ENCODE peak calls at places on chromosomes 7 and 10, in six cellular contexts. B, G, O, L, C and T are unnamed samples.
A peak's percentile ranks its signal among the peaks of the same experiment; 100 is the strongest.

GRCh38 chr10:21160116-21160515 is 263.0 kb upstream of the NEBL start:
- DNase-seq in G (no peak), O (no peak), B (no peak), L (no peak), C (no peak), T (no peak)

GRCh38 chr10:114520453-114520852 is 116.2 kb upstream of the AFAP1L2 start:
- DNase-seq in O (no peak), L (no peak), C (no peak), B (peak; percentile 80), G (no peak), T (no peak)

GRCh38 chr10:112811741-112812551 is 138.1 kb upstream of the TCF7L2 start:
- DNase-seq in G (no peak), O (no peak), B (peak; percentile 95), C (no peak), L (peak; percentile 67), T (no peak)

GRCh38 chr7:31444196-31444595 is 69.7 kb upstream of the ITPRID1 start:
- DNase-seq in B (no peak), G (no peak), C (no peak), L (no peak), O (no peak), T (no peak)

GRCh38 chr10:97001183-97001991 is 169.3 kb downstream of the LCOR start:
- DNase-seq in O (no peak), C (no peak), G (no peak), B (no peak), L (no peak), T (no peak)

GRCh38 chr7:137343483-137343841 is at the start of gene PTN:
- DNase-seq in C (no peak), G (peak; percentile 58), B (no peak), O (no peak), L (peak; percentile 73), T (no peak)

GRCh38 chr10:68553599-68553998 is 6.5 kb upstream of the TET1 start:
- DNase-seq in L (no peak), C (no peak), B (no peak), O (no peak), G (no peak), T (no peak)

GRCh38 chr10:108187396-108188012 is 1023.0 kb upstream of the SORCS1 start:
- DNase-seq in G (no peak), O (no peak), C (no peak), L (no peak), B (no peak), T (no peak)

GRCh38 chr7:94145602-94146001 is 141.4 kb upstream of the BET1 start:
- DNase-seq in C (no peak), L (no peak), G (no peak), O (no peak), B (no peak), T (no peak)

GRCh38 chr7:126700807-126701604 is 551.7 kb downstream of the GRM8 start:
- DNase-seq in B (peak; percentile 41), O (peak; percentile 83), G (peak; percentile 66), L (no peak), C (peak; percentile 98), T (peak; percentile 91)

GRCh38 chr7:7858559-7858958 is 110.0 kb upstream of the GLCCI1 start:
- DNase-seq in L (no peak), C (no peak), O (no peak), G (no peak), B (no peak), T (no peak)

GRCh38 chr7:155799514-155799913 is 12.7 kb downstream of the SHH start:
- DNase-seq in C (no peak), G (peak; percentile 28), B (no peak), O (no peak), L (no peak), T (no peak)

GRCh38 chr7:148982596-148983219 is 45.6 kb downstream of the PDIA4 start:
- DNase-seq in C (no peak), L (no peak), O (no peak), G (peak; percentile 81), B (no peak), T (no peak)

GRCh38 chr7:105703207-105703930 is 122.1 kb upstream of the EFCAB10 start:
- DNase-seq in B (no peak), L (no peak), O (no peak), C (no peak), G (no peak), T (no peak)

GRCh38 chr10:101133489-101134298 is 2.6 kb downstream of the TLX1 start:
- DNase-seq in L (no peak), O (no peak), G (peak; percentile 50), C (no peak), B (no peak), T (no peak)

GRCh38 chr7:7251742-7252141 is 69.4 kb downstream of the C1GALT1 start:
- DNase-seq in O (no peak), G (no peak), C (peak; percentile 72), L (no peak), B (no peak), T (peak; percentile 34)

GRCh38 chr7:29974286-29974685 is 15.3 kb downstream of the SCRN1 start:
- DNase-seq in O (no peak), L (no peak), C (no peak), B (no peak), G (no peak), T (no peak)

GRCh38 chr7:75971961-75972763 is 22.2 kb downstream of the TMEM120A start:
- DNase-seq in O (no peak), C (no peak), L (no peak), B (no peak), G (peak; percentile 61), T (peak; percentile 97)

GRCh38 chr10:98331888-98332287 is 63.9 kb upstream of the LOXL4 start:
- DNase-seq in C (no peak), G (no peak), L (peak; percentile 59), O (peak; percentile 10), B (peak; percentile 17), T (peak; percentile 42)

GRCh38 chr7:138746073-138746472 is 44.9 kb upstream of the SVOPL start:
- DNase-seq in O (no peak), L (no peak), B (no peak), G (no peak), C (no peak), T (no peak)

GRCh38 chr7:97130417-97131139 is 13.1 kb downstream of the SDHAF3 start:
- DNase-seq in L (no peak), C (no peak), B (no peak), O (peak; percentile 43), G (no peak), T (no peak)

GRCh38 chr7:136142583-136142982 is 165.4 kb upstream of the MTPN start:
- DNase-seq in B (no peak), O (no peak), C (no peak), G (no peak), L (no peak), T (no peak)

DNA sequence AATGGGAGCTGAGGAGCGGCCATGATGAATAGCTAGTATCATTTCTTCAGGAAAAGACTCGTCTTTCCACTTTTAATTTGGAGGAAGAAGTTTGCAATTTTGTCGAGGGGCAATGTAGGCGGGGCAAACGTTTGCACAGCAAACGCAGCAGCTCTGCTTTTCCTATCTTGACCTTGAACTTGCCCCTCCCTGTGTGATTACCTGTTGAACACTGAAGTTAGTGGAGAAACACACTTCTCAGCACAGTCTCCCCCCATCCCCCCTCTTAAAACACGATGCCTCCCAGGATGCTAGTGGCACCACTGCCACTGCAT is 178 bp upstream of the EPDR1 start:
- DNase-seq in C (no peak), G (no peak), L (no peak), B (no peak), O (no peak), T (no peak)
- H3K4me3 ChIP-seq in C (peak overlapping the region; percentile 86), G (peak overlapping the region; percentile 74), L (peak overlapping the region; percentile 69), B (peak overlapping the region; percentile 79), O (no peak overlapping the region), T (peak overlapping the region; percentile 66)

GRCh38 chr7:129466796-129467195 is 32.6 kb downstream of the STRIP2 start:
- DNase-seq in C (no peak), L (no peak), B (no peak), O (no peak), G (no peak), T (no peak)
- H3K27ac ChIP-seq in C (no peak overlapping the region), L (no peak overlapping the region), B (no peak overlapping the region), O (no peak overlapping the region), G (no peak overlapping the region), T (no peak overlapping the region)

GRCh38 chr10:103850572-103850895 is 4.8 kb downstream of the SH3PXD2A start:
- DNase-seq in O (no peak), G (no peak), C (no peak), L (no peak), B (no peak), T (peak; percentile 29)
- TF ChIP-seq GABPA in O (no peak), G (no peak), C (no peak), L (no peak), B (no peak), T (no peak)

GRCh38 chr10:100008142-100008522 is 1.6 kb downstream of the DNMBP start:
- DNase-seq in B (no peak), L (no peak), G (no peak), O (no peak), C (no peak), T (no peak)

GRCh38 chr10:100009283-100009792 is 409 bp downstream of the DNMBP start:
- DNase-seq in O (no peak), B (peak; percentile 18), G (no peak), L (no peak), C (no peak), T (peak; percentile 32)

GRCh38 chr10:100008708-100009282 is 952 bp downstream of the DNMBP start:
- DNase-seq in G (no peak), O (no peak), B (no peak), C (no peak), L (no peak), T (no peak)

GRCh38 chr10:100006241-100006886 is 3.4 kb downstream of the DNMBP start:
- DNase-seq in C (peak; percentile 55), B (peak; percentile 57), G (no peak), O (no peak), L (no peak), T (no peak)

DNA sequence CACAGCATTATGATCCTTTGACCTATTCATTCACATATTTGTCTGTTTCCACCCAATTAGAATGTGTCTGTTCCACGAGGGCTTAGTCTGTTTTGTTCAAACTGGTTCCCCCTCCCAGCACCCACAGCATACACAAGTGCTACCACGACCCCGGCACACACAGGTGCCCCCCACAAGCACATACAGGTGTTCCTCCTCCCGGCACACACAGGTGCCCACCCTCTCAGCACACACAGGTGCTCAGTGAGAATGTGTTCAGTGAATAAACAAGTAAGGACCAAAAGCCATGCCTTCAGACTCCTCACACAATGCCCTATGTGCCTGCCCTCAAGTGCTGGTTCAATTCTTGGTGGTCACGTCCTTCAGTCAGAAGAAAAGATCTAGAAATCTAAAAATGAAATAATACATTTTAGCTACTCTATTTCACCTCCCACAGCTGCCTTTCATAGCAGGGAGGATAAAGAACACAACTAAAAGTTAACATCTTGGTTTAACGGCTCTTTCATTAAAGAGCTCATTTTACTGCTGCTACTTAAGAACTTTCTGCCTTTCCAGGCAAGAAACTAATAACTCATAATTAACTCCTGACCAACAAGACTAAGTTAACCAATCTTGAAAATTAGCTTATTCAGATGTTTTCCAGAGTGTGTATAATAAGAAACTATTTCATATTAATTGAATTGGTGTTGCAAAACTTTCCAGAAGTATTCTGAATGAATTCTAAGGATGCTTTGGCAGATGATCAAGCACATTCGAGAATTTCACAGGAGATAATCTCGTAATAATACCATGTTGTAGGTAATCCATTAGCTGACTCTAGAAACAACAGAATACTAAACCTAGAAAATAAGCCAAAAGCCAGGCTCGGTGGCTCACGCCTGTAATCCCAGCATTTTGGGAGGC is 2.3 kb downstream of the DNMBP start:
- DNase-seq in O (no peak), C (no peak), L (no peak), B (no peak), G (no peak), T (no peak)
- H3K4me3 ChIP-seq in O (no peak overlapping the region), C (peak overlapping the region; percentile 97), L (no peak overlapping the region), B (no peak overlapping the region), G (peak overlapping the region; percentile 93), T (no peak overlapping the region)